ENCODE peak calls at places on chromosome 11, in four cellular contexts. One of them, this sample, is unnamed.

GRCh38 chr11:16454284-16454683 is 97.9 kb upstream of the SOX6 start:
- DNase-seq in coronary artery: no peak
- DNase-seq in suprapubic skin: no peak
- DNase-seq in fibroblast of mammary gland: no peak
- DNase-seq in this sample: no peak

GRCh38 chr11:95398437-95399112 is 167.6 kb upstream of the SESN3 start:
- DNase-seq in coronary artery: no peak
- DNase-seq in suprapubic skin: no peak
- DNase-seq in fibroblast of mammary gland: peak; percentile 25
- DNase-seq in this sample: no peak

GRCh38 chr11:130480166-130480565 is 31.7 kb downstream of the ADAMTS15 start:
- DNase-seq in coronary artery: no peak
- DNase-seq in suprapubic skin: no peak
- DNase-seq in fibroblast of mammary gland: no peak
- DNase-seq in this sample: no peak

GRCh38 chr11:57135020-57135751 is 46.6 kb upstream of the LRRC55 start:
- DNase-seq in coronary artery: no peak
- DNase-seq in suprapubic skin: no peak
- DNase-seq in fibroblast of mammary gland: no peak
- DNase-seq in this sample: no peak

GRCh38 chr11:33448461-33449130 is 191.4 kb downstream of the HIPK3 start:
- DNase-seq in coronary artery: no peak
- DNase-seq in suprapubic skin: no peak
- DNase-seq in fibroblast of mammary gland: peak; percentile 48
- DNase-seq in this sample: no peak

GRCh38 chr11:129390303-129390816 is 14.7 kb downstream of the BARX2 start:
- DNase-seq in coronary artery: no peak
- DNase-seq in suprapubic skin: no peak
- DNase-seq in fibroblast of mammary gland: no peak
- DNase-seq in this sample: no peak

GRCh38 chr11:16960250-16960649 is 54.0 kb downstream of the PLEKHA7 start:
- DNase-seq in coronary artery: no peak
- DNase-seq in suprapubic skin: no peak
- DNase-seq in fibroblast of mammary gland: no peak
- DNase-seq in this sample: no peak

GRCh38 chr11:115238802-115239201 is 265.4 kb downstream of the CADM1 start:
- DNase-seq in coronary artery: no peak
- DNase-seq in suprapubic skin: no peak
- DNase-seq in fibroblast of mammary gland: no peak
- DNase-seq in this sample: no peak

GRCh38 chr11:118212781-118213565 is 11.8 kb downstream of the JAML start:
- DNase-seq in coronary artery: no peak
- DNase-seq in suprapubic skin: no peak
- DNase-seq in fibroblast of mammary gland: no peak
- DNase-seq in this sample: no peak

GRCh38 chr11:74319139-74319538 is 7.7 kb upstream of the P4HA3 start:
- DNase-seq in coronary artery: no peak
- DNase-seq in suprapubic skin: no peak
- DNase-seq in fibroblast of mammary gland: peak; percentile 98
- DNase-seq in this sample: no peak

GRCh38 chr11:130029137-130029536 is 26.5 kb upstream of the PRDM10 start:
- DNase-seq in coronary artery: no peak
- DNase-seq in suprapubic skin: no peak
- DNase-seq in fibroblast of mammary gland: no peak
- DNase-seq in this sample: no peak

GRCh38 chr11:85756401-85757200 is 54.3 kb downstream of the SYTL2 start:
- DNase-seq in coronary artery: no peak
- DNase-seq in suprapubic skin: no peak
- DNase-seq in fibroblast of mammary gland: no peak
- DNase-seq in this sample: peak; percentile 52

GRCh38 chr11:95925011-95925410 is 1.1 kb upstream of the MTMR2 start:
- DNase-seq in coronary artery: no peak
- DNase-seq in suprapubic skin: no peak
- DNase-seq in fibroblast of mammary gland: peak; percentile 22
- DNase-seq in this sample: no peak

GRCh38 chr11:77879218-77879617 is 58.3 kb downstream of the AAMDC start:
- DNase-seq in coronary artery: no peak
- DNase-seq in suprapubic skin: no peak
- DNase-seq in fibroblast of mammary gland: peak; percentile 70
- DNase-seq in this sample: no peak

GRCh38 chr11:102330226-102330625 is 12.9 kb downstream of the BIRC3 start:
- DNase-seq in coronary artery: no peak
- DNase-seq in suprapubic skin: no peak
- DNase-seq in fibroblast of mammary gland: no peak
- DNase-seq in this sample: no peak

GRCh38 chr11:128021304-128022006 is 565.9 kb downstream of the ETS1 start:
- DNase-seq in coronary artery: no peak
- DNase-seq in suprapubic skin: no peak
- DNase-seq in fibroblast of mammary gland: no peak
- DNase-seq in this sample: no peak

GRCh38 chr11:77381749-77382693 is 80.5 kb upstream of the GDPD4 start:
- DNase-seq in coronary artery: no peak
- DNase-seq in suprapubic skin: no peak
- DNase-seq in fibroblast of mammary gland: peak; percentile 74
- DNase-seq in this sample: no peak

GRCh38 chr11:119316017-119316728 is 757 bp downstream of the MCAM start:
- DNase-seq in coronary artery: peak; percentile 94
- DNase-seq in suprapubic skin: peak; percentile 79
- DNase-seq in fibroblast of mammary gland: no peak
- DNase-seq in this sample: no peak

GRCh38 chr11:16669799-16670415 is 68.5 kb upstream of the C11orf58 start:
- DNase-seq in coronary artery: no peak
- DNase-seq in suprapubic skin: no peak
- DNase-seq in fibroblast of mammary gland: no peak
- DNase-seq in this sample: no peak

GRCh38 chr11:129249351-129249750 is 57.2 kb upstream of the ARHGAP32 start:
- DNase-seq in coronary artery: no peak
- DNase-seq in suprapubic skin: no peak
- DNase-seq in fibroblast of mammary gland: peak; percentile 95
- DNase-seq in this sample: no peak

GRCh38 chr11:45777127-45777969 is 27.6 kb upstream of the SLC35C1 start:
- DNase-seq in coronary artery: no peak
- DNase-seq in suprapubic skin: no peak
- DNase-seq in fibroblast of mammary gland: peak; percentile 43
- DNase-seq in this sample: no peak

GRCh38 chr11:88521354-88522310 is 184.1 kb upstream of the CTSC start:
- DNase-seq in coronary artery: no peak
- DNase-seq in suprapubic skin: no peak
- DNase-seq in fibroblast of mammary gland: no peak
- DNase-seq in this sample: no peak

GRCh38 chr11:120334894-120335462 is 1.2 kb upstream of the ARHGEF12 start:
- DNase-seq in coronary artery: no peak
- DNase-seq in suprapubic skin: no peak
- DNase-seq in fibroblast of mammary gland: peak; percentile 93
- DNase-seq in this sample: no peak

GRCh38 chr11:30585067-30585891 is 874 bp downstream of the MPPED2 start:
- DNase-seq in coronary artery: no peak
- DNase-seq in suprapubic skin: peak; percentile 80
- DNase-seq in fibroblast of mammary gland: no peak
- DNase-seq in this sample: no peak

GRCh38 chr11:6438979-6439571 is 1.7 kb downstream of the HPX start:
- DNase-seq in coronary artery: no peak
- DNase-seq in suprapubic skin: no peak
- DNase-seq in fibroblast of mammary gland: peak; percentile 69
- DNase-seq in this sample: no peak

GRCh38 chr11:111361874-111362273 is 17.2 kb downstream of the POU2AF1 start:
- DNase-seq in coronary artery: no peak
- DNase-seq in suprapubic skin: no peak
- DNase-seq in fibroblast of mammary gland: no peak
- DNase-seq in this sample: peak; percentile 59

GRCh38 chr11:10294289-10294953 is 402 bp upstream of the SBF2 start:
- DNase-seq in coronary artery: no peak
- DNase-seq in suprapubic skin: peak; percentile 83
- DNase-seq in fibroblast of mammary gland: peak; percentile 75
- DNase-seq in this sample: peak; percentile 71

GRCh38 chr11:70807195-70807543 is 408.8 kb downstream of the CTTN start:
- DNase-seq in coronary artery: no peak
- DNase-seq in suprapubic skin: no peak
- DNase-seq in fibroblast of mammary gland: no peak
- DNase-seq in this sample: no peak

GRCh38 chr11:80371931-80372330 is 931.1 kb upstream of the TENM4 start:
- DNase-seq in coronary artery: no peak
- DNase-seq in suprapubic skin: no peak
- DNase-seq in fibroblast of mammary gland: no peak
- DNase-seq in this sample: no peak

GRCh38 chr11:11618973-11619435 is 2.8 kb downstream of the GALNT18 start:
- DNase-seq in coronary artery: no peak
- DNase-seq in suprapubic skin: no peak
- DNase-seq in fibroblast of mammary gland: no peak
- DNase-seq in this sample: no peak

GRCh38 chr11:47299078-47299477 is 29.1 kb downstream of the MADD start:
- DNase-seq in coronary artery: no peak
- DNase-seq in suprapubic skin: no peak
- DNase-seq in fibroblast of mammary gland: no peak
- DNase-seq in this sample: no peak

GRCh38 chr11:131691558-131692041 is 321.2 kb downstream of the NTM start:
- DNase-seq in coronary artery: no peak
- DNase-seq in suprapubic skin: no peak
- DNase-seq in fibroblast of mammary gland: peak; percentile 31
- DNase-seq in this sample: no peak

GRCh38 chr11:17129003-17129402 is 51.5 kb upstream of the RPS13 start:
- DNase-seq in coronary artery: no peak
- DNase-seq in suprapubic skin: no peak
- DNase-seq in fibroblast of mammary gland: peak; percentile 74
- DNase-seq in this sample: no peak

DNA sequence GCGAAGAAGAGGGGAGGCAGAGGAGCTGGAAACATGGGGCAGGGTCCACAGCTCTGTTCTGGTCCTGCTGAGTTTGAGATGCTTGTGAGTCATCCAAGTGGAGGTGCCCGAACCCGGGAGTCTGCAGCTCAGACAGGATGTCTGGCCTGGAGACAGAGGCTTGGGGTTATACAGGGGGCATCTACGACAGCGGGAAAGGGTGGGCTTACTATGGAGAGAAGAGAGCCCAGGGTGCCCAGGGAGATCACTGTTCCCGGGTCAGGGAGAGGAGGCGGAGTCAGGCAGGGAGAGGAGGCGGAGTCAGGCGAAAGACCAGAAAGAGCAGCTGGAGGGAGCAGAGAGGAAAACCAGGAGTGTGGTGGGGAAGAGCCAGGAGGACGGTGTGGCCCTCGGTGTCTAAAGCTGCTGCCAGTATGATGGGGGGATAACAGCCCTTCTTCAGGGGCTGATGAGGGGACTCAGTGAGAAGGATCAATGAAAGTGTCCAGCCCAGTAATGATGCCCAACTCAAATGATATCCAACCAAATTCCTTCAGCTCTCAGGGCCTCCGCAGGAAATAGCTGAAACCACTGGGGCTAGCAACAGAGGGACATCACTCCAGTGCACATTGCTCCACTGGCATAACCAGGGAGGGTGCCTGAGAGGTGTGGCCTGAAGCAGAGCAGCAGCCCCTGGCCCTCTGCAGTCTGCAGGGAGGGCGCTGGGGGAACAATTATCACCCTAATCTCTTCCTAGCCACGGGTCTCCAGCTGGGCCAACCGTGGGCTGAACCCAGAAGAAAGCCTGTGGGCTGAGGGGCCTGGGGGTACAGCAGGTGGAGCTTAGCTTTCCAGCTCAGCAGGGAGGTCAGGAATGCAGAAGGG is 2.6 kb upstream of the LTBP3 start:
- DNase-seq in coronary artery: no peak
- DNase-seq in suprapubic skin: no peak
- DNase-seq in fibroblast of mammary gland: peak; percentile 64
- DNase-seq in this sample: no peak
- H3K4me3 ChIP-seq in coronary artery: peak overlapping the region; percentile 5
- H3K4me3 ChIP-seq in suprapubic skin: no peak overlapping the region
- H3K4me3 ChIP-seq in fibroblast of mammary gland: no peak overlapping the region
- H3K4me3 ChIP-seq in this sample: no peak overlapping the region

GRCh38 chr11:116716617-116717016 is 56.2 kb downstream of the BUD13 start:
- DNase-seq in coronary artery: no peak
- DNase-seq in suprapubic skin: no peak
- DNase-seq in fibroblast of mammary gland: no peak
- DNase-seq in this sample: peak; percentile 29

GRCh38 chr11:116721983-116722382 is 50.8 kb downstream of the BUD13 start:
- DNase-seq in coronary artery: no peak
- DNase-seq in suprapubic skin: no peak
- DNase-seq in fibroblast of mammary gland: no peak
- DNase-seq in this sample: no peak

GRCh38 chr11:116715383-116715782 is 57.4 kb downstream of the BUD13 start:
- DNase-seq in coronary artery: no peak
- DNase-seq in suprapubic skin: no peak
- DNase-seq in fibroblast of mammary gland: no peak
- DNase-seq in this sample: no peak

GRCh38 chr11:116720895-116721294 is 51.9 kb downstream of the BUD13 start:
- DNase-seq in coronary artery: no peak
- DNase-seq in suprapubic skin: no peak
- DNase-seq in fibroblast of mammary gland: no peak
- DNase-seq in this sample: peak; percentile 5

GRCh38 chr11:116719102-116719501 is 53.7 kb downstream of the BUD13 start:
- DNase-seq in coronary artery: no peak
- DNase-seq in suprapubic skin: no peak
- DNase-seq in fibroblast of mammary gland: no peak
- DNase-seq in this sample: no peak
- TF ChIP-seq CTCF in coronary artery: no peak
- TF ChIP-seq CTCF in suprapubic skin: no peak
- TF ChIP-seq CTCF in fibroblast of mammary gland: no peak
- TF ChIP-seq CTCF in this sample: no peak

GRCh38 chr11:60852639-60853468 is 2.9 kb downstream of the PTGDR2 start:
- DNase-seq in coronary artery: no peak
- DNase-seq in suprapubic skin: no peak
- DNase-seq in fibroblast of mammary gland: no peak
- DNase-seq in this sample: peak; percentile 59
- H3K4me3 ChIP-seq in coronary artery: no peak overlapping the region
- H3K4me3 ChIP-seq in suprapubic skin: peak overlapping the region; percentile 5
- H3K4me3 ChIP-seq in fibroblast of mammary gland: no peak overlapping the region
- H3K4me3 ChIP-seq in this sample: peak overlapping the region; percentile 9

GRCh38 chr11:125429174-125429707 is 66.8 kb downstream of the FEZ1 start:
- DNase-seq in coronary artery: no peak
- DNase-seq in suprapubic skin: no peak
- DNase-seq in fibroblast of mammary gland: peak; percentile 44
- DNase-seq in this sample: peak; percentile 54

GRCh38 chr11:125428486-125429173 is 67.4 kb downstream of the FEZ1 start:
- DNase-seq in coronary artery: no peak
- DNase-seq in suprapubic skin: no peak
- DNase-seq in fibroblast of mammary gland: no peak
- DNase-seq in this sample: no peak

GRCh38 chr11:125429807-125430678 is 66.0 kb downstream of the FEZ1 start:
- DNase-seq in coronary artery: no peak
- DNase-seq in suprapubic skin: no peak
- DNase-seq in fibroblast of mammary gland: no peak
- DNase-seq in this sample: no peak

GRCh38 chr11:125431481-125431880 is 64.6 kb downstream of the FEZ1 start:
- DNase-seq in coronary artery: no peak
- DNase-seq in suprapubic skin: no peak
- DNase-seq in fibroblast of mammary gland: no peak
- DNase-seq in this sample: no peak

DNA sequence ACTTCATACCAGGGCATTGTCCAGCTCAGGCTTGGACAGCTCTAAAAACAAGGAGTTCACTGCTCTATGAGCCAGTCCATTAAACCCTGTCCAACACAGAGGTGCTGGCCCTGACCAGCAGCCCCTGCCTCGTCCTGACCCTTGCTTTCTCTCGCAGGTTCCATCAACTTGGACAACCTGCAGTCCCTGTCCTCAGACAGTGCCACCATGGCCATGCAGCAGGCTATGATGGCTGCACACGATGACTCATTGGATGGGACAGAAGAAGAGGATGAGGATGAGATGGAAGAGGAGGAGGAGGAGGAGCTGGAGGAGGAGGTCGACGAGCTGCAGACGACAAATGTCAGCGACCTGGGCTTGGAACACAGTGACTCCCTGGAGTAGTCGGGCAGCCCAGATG is 65.1 kb downstream of the FEZ1 start:
- DNase-seq in coronary artery: no peak
- DNase-seq in suprapubic skin: no peak
- DNase-seq in fibroblast of mammary gland: no peak
- DNase-seq in this sample: no peak
- TF ChIP-seq CTCF in coronary artery: no peak
- TF ChIP-seq CTCF in suprapubic skin: no peak
- TF ChIP-seq CTCF in fibroblast of mammary gland: no peak
- TF ChIP-seq CTCF in this sample: no peak

This sample was measured in mucosa of descending colon.